ENCODE peak calls at places on chromosomes 12 and 14, in five cellular contexts. B is fibroblast of lung, T is IMR-90, O is A549, I is mammary epithelial cell. P is an unnamed sample. For H3K4me1, the result is how much of the 10 kb centered on the place peaks cover.

GRCh38 chr12:32448581-32448980 is 49.2 kb downstream of the FGD4 start:
- DNase-seq in B (peak), T (peak), O (no peak), I (peak), P (no peak)

GRCh38 chr12:1464925-1465324 is 129.5 kb downstream of the FBXL14 start:
- DNase-seq in B (no peak), T (no peak), O (no peak), I (no peak), P (no peak)

GRCh38 chr14:105026789-105027563 is 6.1 kb upstream of the CDCA4 start:
- DNase-seq in B (peak), T (peak), O (no peak), I (no peak), P (no peak)

GRCh38 chr14:50381823-50382287 is 14.8 kb downstream of the CDKL1 start:
- DNase-seq in B (no peak), T (no peak), O (no peak), I (no peak), P (no peak)

GRCh38 chr14:33516898-33517436 is 433.9 kb downstream of the EGLN3 start:
- DNase-seq in B (no peak), T (no peak), O (no peak), I (no peak), P (no peak)

GRCh38 chr14:60563113-60563512 is 54.2 kb downstream of the SIX6 start:
- DNase-seq in B (peak), T (peak), O (no peak), I (no peak), P (no peak)

GRCh38 chr12:50224026-50224692 is 57.0 kb upstream of the CERS5 start:
- DNase-seq in B (peak), T (peak), O (peak), I (peak), P (no peak)

GRCh38 chr12:6979021-6979420 is 8.3 kb downstream of the EMG1 start:
- DNase-seq in B (no peak), T (no peak), O (no peak), I (no peak), P (no peak)

GRCh38 chr14:77593501-77593911 is 22.9 kb downstream of the SPTLC2 start:
- DNase-seq in B (peak), T (peak), O (no peak), I (no peak), P (no peak)

DNA sequence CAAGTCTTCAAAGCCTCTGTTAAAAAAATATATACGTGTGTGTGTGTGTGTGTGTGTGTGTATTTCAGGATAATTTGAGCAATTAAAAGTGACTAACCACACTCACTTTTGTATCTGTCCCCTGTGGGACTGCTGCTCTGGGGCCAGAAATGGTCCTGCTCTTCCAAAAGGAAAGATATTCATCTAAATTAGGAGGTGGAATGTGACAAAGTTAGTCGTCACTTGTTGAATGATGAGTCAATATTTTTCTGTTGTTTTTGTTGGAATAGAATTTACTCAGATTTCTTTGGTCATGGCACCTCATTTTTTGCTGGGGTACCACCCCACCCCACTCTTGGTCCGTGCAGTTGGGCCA is 576.8 kb upstream of the TBX3 start:
- DNase-seq in B (no peak), T (no peak), O (no peak), I (no peak), P (no peak)
- H3K4me2 ChIP-seq in B (no peak), T (no peak), O (no peak), I (no peak), P (no peak)

GRCh38 chr12:108306506-108306905 is 32.6 kb downstream of the CMKLR1 start:
- DNase-seq in B (no peak), T (no peak), O (no peak), I (no peak), P (no peak)

GRCh38 chr12:108305520-108305919 is 33.6 kb downstream of the CMKLR1 start:
- DNase-seq in B (peak), T (peak), O (no peak), I (peak), P (no peak)

GRCh38 chr12:108308432-108308831 is 30.7 kb downstream of the CMKLR1 start:
- DNase-seq in B (peak), T (no peak), O (no peak), I (no peak), P (no peak)

GRCh38 chr12:108306014-108306501 is 33.1 kb downstream of the CMKLR1 start:
- DNase-seq in B (peak), T (peak), O (no peak), I (peak), P (no peak)

GRCh38 chr12:108307006-108307405 is 32.1 kb downstream of the CMKLR1 start:
- DNase-seq in B (peak), T (peak), O (no peak), I (no peak), P (no peak)
- H3K4me1 ChIP-seq in B (under half), T (under half), O (under half), I (under half), P (under half)

GRCh38 chr12:107200394-107200793 is 107.0 kb upstream of the CRY1 start:
- DNase-seq in B (peak), T (peak), O (peak), I (peak), P (peak)
- H3K4me2 ChIP-seq in B (no peak), T (no peak), O (peak), I (no peak), P (no peak)

GRCh38 chr12:132521200-132521580 is 31.2 kb downstream of the FBRSL1 start:
- DNase-seq in B (no peak), T (no peak), O (no peak), I (no peak), P (no peak)
- H3K4me1 ChIP-seq in B (under half), T (under half), O (half or more), I (under half), P (under half)

GRCh38 chr12:25502071-25502555 is 51.0 kb downstream of the LMNTD1 start:
- DNase-seq in B (peak), T (peak), O (no peak), I (no peak), P (no peak)
- H3K4me2 ChIP-seq in B (no peak), T (no peak), O (no peak), I (no peak), P (no peak)

GRCh38 chr12:12157424-12157823 is 86.7 kb downstream of the BCL2L14 start:
- DNase-seq in B (no peak), T (no peak), O (no peak), I (no peak), P (no peak)
- H3K4me1 ChIP-seq in B (under half), T (under half), O (under half), I (under half), P (under half)

DNA sequence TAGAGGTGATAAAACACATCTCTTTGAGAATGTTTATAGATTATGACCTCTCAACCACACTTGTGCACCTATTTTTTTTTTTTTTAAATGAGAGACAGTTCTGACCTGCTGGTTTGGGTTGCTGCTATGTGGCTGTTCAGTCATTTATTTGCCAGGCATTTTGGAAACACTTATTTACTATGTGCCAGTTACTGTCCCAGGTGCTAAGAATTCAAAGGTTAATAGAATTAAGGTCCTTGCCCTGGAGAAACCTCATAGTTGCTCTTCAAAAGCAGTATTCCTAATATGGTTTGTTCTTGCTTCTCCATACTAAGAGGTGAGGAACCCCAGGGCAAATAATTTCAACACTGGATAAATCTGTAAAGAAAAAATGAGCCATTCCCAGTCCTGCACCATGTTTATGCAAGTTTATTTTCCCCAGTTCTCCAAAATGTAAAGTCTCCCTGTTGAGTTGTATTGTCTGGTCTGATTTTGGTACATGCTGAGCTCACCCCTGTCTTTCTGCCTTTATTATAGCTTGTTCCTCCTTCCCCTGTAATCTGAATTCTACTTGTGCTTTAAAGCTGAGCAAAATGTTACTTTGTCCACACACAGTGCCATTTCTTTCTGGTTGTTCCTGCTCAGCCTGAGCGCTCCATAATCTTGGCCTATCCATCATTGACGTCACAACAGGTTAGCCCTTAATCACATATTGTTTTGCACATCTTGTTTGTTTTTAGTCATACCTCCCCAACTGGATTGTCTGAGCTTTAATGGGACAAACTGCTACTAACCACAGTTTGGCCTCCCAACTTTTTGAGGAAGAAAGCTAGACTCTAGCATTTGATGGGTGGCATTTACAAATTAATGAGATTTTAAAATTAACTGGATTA is 56.7 kb downstream of the SRGAP1 start:
- DNase-seq in B (no peak), T (no peak), O (peak), I (no peak), P (no peak)
- H3K4me2 ChIP-seq in B (no peak), T (peak), O (peak), I (no peak), P (no peak)

P was measured in keratinocyte.